ENCODE peak calls at places on chromosomes 3 and 15, in four cellular contexts. M is hepatocyte, C is lower lobe of right lung, P is cardiac muscle cell. X is an unnamed sample.
A peak's percentile ranks its signal among the peaks of the same experiment; 100 is the strongest.

GRCh38 chr3:112973325-112974177 is 1.4 kb downstream of the CD200R1 start:
- DNase-seq in C (no peak), P (no peak), M (no peak), X (no peak)

GRCh38 chr3:183502782-183503181 is 52.7 kb downstream of the KLHL6 start:
- DNase-seq in P (peak; percentile 38), C (no peak), M (no peak), X (no peak)

GRCh38 chr3:59780209-59780608 is 730.4 kb upstream of the CFAP20DC start:
- DNase-seq in P (no peak), M (no peak), C (no peak), X (no peak)

GRCh38 chr3:48409291-48410201 is 20.3 kb downstream of the PLXNB1 start:
- DNase-seq in M (no peak), C (peak; percentile 35), P (no peak), X (no peak)

GRCh38 chr3:126028096-126028495 is 55.8 kb downstream of the SLC41A3 start:
- DNase-seq in M (no peak), P (no peak), C (no peak), X (no peak)

GRCh38 chr3:165279471-165279870 is 83.3 kb upstream of the SLITRK3 start:
- DNase-seq in C (no peak), P (no peak), M (no peak), X (no peak)

GRCh38 chr15:30940359-30940758 is 36.6 kb downstream of the FAN1 start:
- DNase-seq in C (no peak), M (no peak), P (no peak), X (no peak)

GRCh38 chr3:21750831-21751391 is at the start of gene ZNF385D:
- DNase-seq in P (peak; percentile 61), M (peak; percentile 69), C (peak; percentile 42), X (no peak)

GRCh38 chr15:52291204-52291603 is 4.4 kb downstream of the MYO5C start:
- DNase-seq in P (no peak), M (no peak), C (no peak), X (no peak)

GRCh38 chr3:157872902-157873301 is 233.3 kb downstream of the SHOX2 start:
- DNase-seq in P (peak; percentile 16), C (no peak), M (peak; percentile 6), X (no peak)

GRCh38 chr3:143349455-143349854 is 229.9 kb downstream of the CHST2 start:
- DNase-seq in P (no peak), C (no peak), M (no peak), X (no peak)

GRCh38 chr15:26888761-26889160 is 21.9 kb downstream of the GABRA5 start:
- DNase-seq in C (no peak), M (no peak), P (no peak), X (no peak)

DNA sequence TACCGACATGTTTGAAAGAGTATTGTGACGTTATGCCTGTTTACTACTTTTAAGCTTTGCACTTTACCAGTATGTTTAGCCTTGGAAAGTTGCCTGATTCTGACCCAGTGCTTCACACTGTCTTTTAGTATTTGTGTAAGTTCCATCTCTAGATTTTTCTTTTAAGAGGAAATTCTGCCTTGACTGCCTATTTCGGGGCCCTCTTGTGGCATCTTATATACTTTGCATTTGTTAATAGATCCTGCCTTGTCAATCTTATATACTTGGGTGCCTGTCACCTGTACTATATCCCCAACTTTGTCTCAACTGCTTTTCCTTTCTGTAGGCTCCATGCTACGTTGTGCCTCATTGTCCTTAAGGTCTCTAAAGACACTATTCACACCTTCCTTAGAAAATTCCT is 244.6 kb downstream of the STXBP5L start:
- DNase-seq in M (peak; percentile 23), P (peak; percentile 23), C (no peak), X (no peak)
- TF ChIP-seq CTCF in M (peak; percentile 42), P (peak; percentile 19), C (no peak), X (no peak)

DNA sequence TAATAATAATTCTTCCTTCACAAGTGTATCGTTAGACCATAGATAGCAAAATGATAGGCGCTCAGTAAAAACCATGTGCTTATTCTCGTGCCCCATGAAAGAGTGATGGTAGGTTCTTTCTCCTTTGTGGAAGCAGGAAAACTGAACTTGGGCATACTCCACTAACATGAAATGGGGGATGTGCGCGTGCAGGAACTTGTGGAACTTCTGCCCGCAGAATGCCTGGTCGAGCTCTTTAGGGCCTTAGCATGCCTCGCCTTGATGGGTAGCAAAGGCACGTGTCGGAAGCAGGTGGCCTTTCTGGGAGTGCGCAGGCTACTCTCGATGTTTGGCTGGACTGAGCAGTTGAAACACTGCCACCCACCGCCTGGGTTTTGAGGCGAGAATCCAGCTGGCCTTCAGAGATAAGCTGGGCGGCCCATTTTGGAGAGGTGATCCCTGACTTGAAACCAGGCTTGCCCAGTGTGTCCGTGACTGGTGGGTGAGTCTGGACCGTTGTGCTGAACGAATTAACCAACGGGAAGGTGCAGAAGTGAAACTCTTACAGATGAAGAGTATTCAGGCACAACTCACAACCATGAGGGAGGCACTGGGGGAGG is 821 bp downstream of the PCCB start:
- DNase-seq in M (peak; percentile 19), P (peak; percentile 61), C (peak; percentile 72), X (peak; percentile 70)
- TF ChIP-seq CTCF in M (no peak), P (peak; percentile 31), C (peak; percentile 32), X (no peak)

GRCh38 chr15:73284073-73284472 is 84.7 kb downstream of the HCN4 start:
- DNase-seq in P (peak; percentile 26), C (no peak), M (no peak), X (no peak)
- TF ChIP-seq CTCF in P (peak; percentile 16), C (no peak), M (peak; percentile 15), X (no peak)

GRCh38 chr15:99104788-99105515 is at the start of gene SYNM:
- DNase-seq in C (peak; percentile 73), M (peak; percentile 93), P (peak; percentile 80), X (peak; percentile 89)
- TF ChIP-seq CTCF in C (peak; percentile 85), M (peak; percentile 84), P (peak; percentile 57), X (peak; percentile 84)

GRCh38 chr3:139455855-139456254 is 20.5 kb downstream of the RBP2 start:
- DNase-seq in M (no peak), C (no peak), P (peak; percentile 5), X (peak; percentile 33)
- TF ChIP-seq CTCF in M (no peak), C (no peak), P (no peak), X (peak; percentile 43)

DNA sequence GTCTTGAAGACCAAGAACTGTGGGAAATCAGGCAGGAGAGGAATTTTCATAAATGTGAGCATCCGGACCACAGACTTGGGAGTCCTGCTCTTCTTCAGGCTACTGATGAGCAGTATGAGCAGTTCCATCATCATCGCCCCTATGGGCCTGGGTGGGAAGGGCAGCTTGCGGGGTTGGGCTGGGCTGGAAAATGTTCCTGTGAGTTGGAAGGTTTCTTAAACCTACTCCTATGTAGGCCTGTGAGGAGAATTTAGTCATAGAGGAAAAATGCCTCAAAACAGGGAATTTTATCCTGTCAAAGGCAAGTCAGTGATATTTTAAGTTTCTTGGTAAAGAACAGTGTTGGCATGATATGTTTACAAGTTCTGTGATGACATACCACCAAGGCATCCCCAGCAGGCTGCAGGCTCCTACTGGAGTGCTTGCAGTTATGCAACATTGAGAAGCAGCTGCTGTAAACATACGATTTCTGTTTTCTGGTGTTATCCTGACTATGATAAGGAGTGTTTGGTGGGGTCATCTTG is 10.3 kb downstream of the MASP1 start:
- DNase-seq in C (no peak), M (peak; percentile 38), P (peak; percentile 71), X (no peak)
- TF ChIP-seq CTCF in C (no peak), M (peak; percentile 6), P (no peak), X (no peak)

GRCh38 chr15:81163961-81164800 is 30.1 kb downstream of the CFAP161 start:
- DNase-seq in P (peak; percentile 69), C (no peak), M (no peak), X (peak; percentile 20)
- TF ChIP-seq CTCF in P (no peak), C (no peak), M (no peak), X (no peak)

GRCh38 chr3:36741285-36741684 is 23.1 kb downstream of the DCLK3 start:
- DNase-seq in M (peak; percentile 26), P (peak; percentile 13), C (no peak), X (no peak)
- TF ChIP-seq CTCF in M (peak; percentile 24), P (peak; percentile 35), C (peak; percentile 7), X (no peak)